ENCODE peak calls at places on chromosome 18, in five cellular contexts. A is breast epithelium, K is small intestine, C is nephron progenitor cell, L is NCI-H2029. P is an unnamed sample.

GRCh38 chr18:77131100-77131651 is 1.4 kb downstream of the MBP start:
- DNase-seq in K (peak; percentile 40), C (no peak), L (no peak), A (no peak), P (peak; percentile 67)

GRCh38 chr18:79423211-79424007 is 27.7 kb downstream of the NFATC1 start:
- DNase-seq in K (no peak), A (no peak), L (no peak), C (no peak), P (no peak)

GRCh38 chr18:12408247-12408869 is 629 bp downstream of the PRELID3A start:
- DNase-seq in A (no peak), L (no peak), K (peak; percentile 11), C (no peak), P (peak; percentile 27)

GRCh38 chr18:78495550-78495949 is 484.1 kb upstream of the SALL3 start:
- DNase-seq in K (no peak), C (no peak), L (no peak), A (no peak), P (no peak)

GRCh38 chr18:46009158-46009866 is 42.2 kb upstream of the EPG5 start:
- DNase-seq in L (no peak), A (no peak), C (no peak), K (no peak), P (no peak)

GRCh38 chr18:43158381-43158780 is 42.9 kb upstream of the RIT2 start:
- DNase-seq in C (no peak), K (no peak), A (no peak), L (no peak), P (no peak)

GRCh38 chr18:2554671-2555070 is 16.6 kb downstream of the METTL4 start:
- DNase-seq in C (no peak), A (no peak), L (no peak), K (no peak), P (no peak)

GRCh38 chr18:30358545-30358944 is 684.0 kb downstream of the DSC3 start:
- DNase-seq in L (no peak), C (no peak), A (no peak), K (no peak), P (no peak)

GRCh38 chr18:34862561-34862960 is 152.5 kb downstream of the DTNA start:
- DNase-seq in L (no peak), A (no peak), C (no peak), K (no peak), P (no peak)

GRCh38 chr18:9673296-9674251 is 34.5 kb upstream of the RAB31 start:
- DNase-seq in A (no peak), C (no peak), K (peak; percentile 99), L (no peak), P (peak; percentile 11)